ENCODE peak calls at places on chromosome 1, in nine cellular contexts. M is HS-5, H is COR-L47, O is OCI-M1, Z is choroid plexus epithelial cell, S is brain microvascular endothelial cell, J is kidney epithelial cell, D is nephron progenitor cell, I is NCI-H1092 treated with DMSO at 0.1 percent for 48 hours. R is an unnamed sample.

GRCh38 chr1:220013497-220013896 is 32.8 kb downstream of the EPRS1 start:
- DNase-seq in H (no peak), O (no peak), M (no peak), D (no peak), S (no peak), J (no peak), Z (peak; percentile 78), I (no peak), R (no peak)

GRCh38 chr1:78080767-78081166 is 35.0 kb downstream of the GIPC2 start:
- DNase-seq in S (no peak), O (peak; percentile 59), J (no peak), Z (no peak), I (no peak), M (no peak), H (no peak), D (no peak), R (no peak)

GRCh38 chr1:225653463-225654276 is 747 bp upstream of the ENAH start:
- DNase-seq in S (peak; percentile 80), O (no peak), M (peak; percentile 33), H (peak; percentile 45), J (no peak), D (peak; percentile 63), Z (peak; percentile 78), I (peak; percentile 82), R (no peak)

GRCh38 chr1:96927125-96927524 is 205.5 kb downstream of the PTBP2 start:
- DNase-seq in I (no peak), Z (peak; percentile 74), M (no peak), S (no peak), D (no peak), J (no peak), O (no peak), H (no peak), R (no peak)

GRCh38 chr1:102463328-102463727 is 466.6 kb upstream of the OLFM3 start:
- DNase-seq in H (no peak), I (no peak), J (no peak), D (no peak), O (no peak), S (no peak), M (no peak), Z (no peak), R (no peak)

GRCh38 chr1:228093050-228093906 is 9.8 kb downstream of the C1orf35 start:
- DNase-seq in S (no peak), Z (no peak), D (no peak), I (no peak), O (no peak), H (no peak), M (no peak), J (no peak), R (no peak)

GRCh38 chr1:61268546-61269243 is 186.3 kb downstream of the NFIA start:
- DNase-seq in H (no peak), I (no peak), D (no peak), S (no peak), Z (no peak), O (no peak), J (no peak), M (no peak), R (no peak)

GRCh38 chr1:221913351-221913750 is 171.5 kb upstream of the DUSP10 start:
- DNase-seq in J (no peak), D (no peak), Z (no peak), M (no peak), S (peak; percentile 8), H (no peak), I (no peak), O (no peak), R (no peak)

GRCh38 chr1:152036316-152037216 is at the start of gene S100A11:
- DNase-seq in M (peak; percentile 42), I (no peak), J (no peak), S (peak; percentile 84), Z (peak; percentile 90), O (peak; percentile 92), H (no peak), D (peak; percentile 85), R (no peak)

GRCh38 chr1:198416276-198416675 is 124.2 kb downstream of the ATP6V1G3 start:
- DNase-seq in O (no peak), S (peak; percentile 6), D (no peak), H (no peak), I (no peak), J (no peak), M (no peak), Z (peak; percentile 34), R (no peak)

GRCh38 chr1:10495942-10496341 is 21.2 kb downstream of the PEX14 start:
- DNase-seq in D (no peak), J (peak; percentile 96), H (no peak), O (no peak), S (no peak), Z (no peak), M (no peak), I (no peak), R (peak; percentile 90)

GRCh38 chr1:38083541-38083940 is 36.9 kb upstream of the POU3F1 start:
- DNase-seq in J (no peak), I (peak; percentile 53), S (no peak), Z (no peak), M (no peak), D (no peak), O (no peak), H (peak; percentile 98), R (no peak)

GRCh38 chr1:39410915-39411436 is 80.5 kb upstream of the BMP8A start:
- DNase-seq in D (peak; percentile 57), I (no peak), O (peak; percentile 81), M (peak; percentile 86), H (peak; percentile 13), S (peak; percentile 89), Z (peak; percentile 97), J (peak; percentile 67), R (no peak)

GRCh38 chr1:59985901-59986735 is 59.5 kb upstream of the CYP2J2 start:
- DNase-seq in Z (no peak), J (no peak), I (no peak), M (no peak), S (no peak), H (no peak), O (no peak), D (no peak), R (no peak)

GRCh38 chr1:202101182-202101581 is 21.5 kb upstream of the GPR37L1 start:
- DNase-seq in S (no peak), J (no peak), M (no peak), O (no peak), Z (no peak), D (no peak), I (peak; percentile 70), H (peak; percentile 58), R (no peak)